ENCODE peak calls at places on chromosomes 16 and 17, in ten cellular contexts. H, I, W, G, P, Q, C, R, U and T are unnamed samples.

GRCh38 chr16:30557397-30557949 is 701 bp downstream of the ZNF764 start:
- DNase-seq in H (no peak), P (no peak), I (no peak), U (no peak), G (no peak), R (no peak), C (no peak), W (no peak), Q (no peak), T (no peak)

GRCh38 chr17:65170839-65171238 is 33.7 kb downstream of the RGS9 start:
- DNase-seq in H (peak; percentile 88), C (no peak), P (peak; percentile 55), R (no peak), G (peak; percentile 55), Q (peak; percentile 72), W (peak; percentile 31), I (no peak), U (peak; percentile 84), T (no peak)

GRCh38 chr16:76035689-76036088 is 241.5 kb upstream of the CNTNAP4 start:
- DNase-seq in G (no peak), W (peak; percentile 6), Q (no peak), H (no peak), P (no peak), C (no peak), R (no peak), U (no peak), I (no peak), T (no peak)

GRCh38 chr17:62968445-62968923 is 2.4 kb downstream of the TANC2 start:
- DNase-seq in C (no peak), Q (no peak), P (peak; percentile 37), R (no peak), I (no peak), H (peak; percentile 90), W (peak; percentile 93), G (peak; percentile 94), U (peak; percentile 72), T (no peak)

GRCh38 chr16:51133130-51133529 is 17.9 kb downstream of the SALL1 start:
- DNase-seq in P (no peak), R (no peak), C (no peak), G (no peak), U (no peak), H (no peak), W (no peak), Q (no peak), I (no peak), T (no peak)

GRCh38 chr16:50399411-50399810 is 30.6 kb upstream of the BRD7 start:
- DNase-seq in C (no peak), G (no peak), W (no peak), P (no peak), Q (no peak), I (no peak), H (no peak), U (no peak), R (no peak), T (peak; percentile 34)

GRCh38 chr17:20187049-20187448 is 177.9 kb downstream of the SPECC1 start:
- DNase-seq in R (no peak), H (no peak), G (peak; percentile 68), W (no peak), U (no peak), I (no peak), Q (no peak), C (no peak), P (no peak), T (no peak)

GRCh38 chr17:36527851-36528250 is 6.8 kb downstream of the MYO19 start:
- DNase-seq in H (no peak), I (no peak), R (no peak), P (no peak), G (no peak), Q (no peak), U (no peak), W (no peak), C (no peak), T (no peak)

GRCh38 chr17:82932146-82933005 is 92.6 kb upstream of the ZNF750 start:
- DNase-seq in U (no peak), R (no peak), G (peak; percentile 86), I (peak; percentile 15), H (peak; percentile 10), P (peak; percentile 15), W (no peak), C (no peak), Q (peak; percentile 39), T (no peak)

GRCh38 chr16:29745126-29745852 is 501 bp downstream of the C16orf54 start:
- DNase-seq in P (no peak), Q (no peak), I (no peak), W (no peak), R (no peak), U (no peak), H (no peak), C (no peak), G (no peak), T (no peak)

GRCh38 chr17:63740464-63741181 is 976 bp downstream of the STRADA start:
- DNase-seq in U (peak; percentile 17), C (no peak), H (peak; percentile 40), G (peak; percentile 6), W (no peak), P (no peak), Q (no peak), I (no peak), R (no peak), T (no peak)

GRCh38 chr16:4376126-4376819 is 4.6 kb downstream of the VASN start:
- DNase-seq in Q (peak; percentile 71), G (peak; percentile 84), U (peak; percentile 90), R (no peak), I (peak; percentile 96), P (peak; percentile 96), H (no peak), W (no peak), C (no peak), T (peak; percentile 97)

GRCh38 chr17:12457493-12457892 is 208.2 kb upstream of the MYOCD start:
- DNase-seq in P (no peak), U (no peak), I (no peak), G (peak; percentile 62), R (no peak), C (no peak), W (no peak), Q (no peak), H (no peak), T (no peak)

GRCh38 chr17:78234261-78234865 is 2.9 kb downstream of the TMEM235 start:
- DNase-seq in R (no peak), W (no peak), I (no peak), P (no peak), H (no peak), G (no peak), U (no peak), C (no peak), Q (no peak), T (no peak)

GRCh38 chr16:68749424-68749823 is 12.3 kb downstream of the CDH1 start:
- DNase-seq in U (peak; percentile 8), Q (no peak), W (peak; percentile 35), C (no peak), P (no peak), G (no peak), H (no peak), I (no peak), R (no peak), T (no peak)

GRCh38 chr17:27630607-27631408 is at the start of gene LGALS9:
- DNase-seq in C (no peak), Q (no peak), I (no peak), R (no peak), W (no peak), H (peak; percentile 31), P (peak; percentile 75), U (peak; percentile 69), G (peak; percentile 38), T (no peak)

GRCh38 chr17:80109713-80110446 is 8.5 kb downstream of the GAA start:
- DNase-seq in H (no peak), R (no peak), Q (peak; percentile 52), I (peak; percentile 21), W (no peak), G (no peak), P (no peak), U (no peak), C (no peak), T (peak; percentile 89)

GRCh38 chr16:54873081-54873480 is 57.6 kb upstream of the IRX5 start:
- DNase-seq in R (no peak), I (no peak), C (no peak), G (no peak), W (no peak), H (no peak), P (no peak), U (no peak), Q (no peak), T (no peak)

GRCh38 chr17:75925912-75926311 is 14.9 kb downstream of the FBF1 start:
- DNase-seq in H (no peak), I (no peak), U (no peak), P (no peak), G (no peak), R (no peak), C (no peak), Q (no peak), W (no peak), T (no peak)
- TF ChIP-seq POLR2A in H (no peak), I (no peak), U (no peak), P (no peak), G (no peak), R (no peak), C (no peak), Q (no peak), W (no peak), T (no peak)

DNA sequence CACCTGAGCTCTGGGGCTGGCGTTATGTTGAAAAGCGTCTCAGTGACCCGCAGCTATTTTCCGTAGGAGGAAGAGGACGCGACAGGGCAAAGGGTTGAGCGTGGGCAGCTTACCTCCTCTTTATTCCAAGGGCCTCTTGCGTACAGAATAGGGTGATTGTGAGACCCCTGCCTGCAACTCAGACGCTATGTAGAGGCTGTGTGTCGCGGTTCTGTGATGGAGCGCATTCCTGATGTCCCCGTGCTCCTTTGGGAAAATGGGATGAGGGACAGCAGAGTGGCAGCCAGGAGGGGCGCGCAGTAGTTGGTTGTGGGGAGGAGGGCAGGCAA is 533 bp upstream of the CDH8 start:
- DNase-seq in U (no peak), G (no peak), H (no peak), P (no peak), Q (no peak), W (no peak), R (no peak), C (no peak), I (no peak), T (no peak)
- H3K4me3 ChIP-seq in U (no peak overlapping the region), G (no peak overlapping the region), H (no peak overlapping the region), P (no peak overlapping the region), Q (no peak overlapping the region), W (no peak overlapping the region), R (no peak overlapping the region), C (no peak overlapping the region), I (no peak overlapping the region), T (no peak overlapping the region)

DNA sequence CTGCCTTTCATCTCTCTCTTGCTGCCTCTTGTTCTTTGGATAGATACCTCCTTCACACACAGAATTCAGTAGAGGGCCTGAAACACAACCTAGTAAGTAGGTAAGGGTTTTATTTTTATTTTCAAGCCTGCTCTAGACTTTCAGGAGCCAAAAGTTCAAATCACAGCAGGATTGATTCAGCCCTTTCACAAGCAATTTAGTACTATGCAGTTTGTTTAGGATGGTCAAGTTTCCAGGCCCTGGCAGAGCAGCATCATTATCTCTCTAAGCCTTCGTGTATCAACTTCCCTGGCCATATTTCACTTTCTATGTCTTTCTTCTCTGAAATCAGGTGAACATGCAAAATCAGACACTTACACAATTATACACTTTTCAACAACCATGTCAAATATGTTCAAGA is 148.8 kb upstream of the CORO6 start:
- DNase-seq in R (no peak), H (no peak), C (no peak), I (no peak), P (no peak), G (no peak), W (no peak), Q (no peak), U (no peak), T (no peak)
- TF ChIP-seq POLR2A in R (no peak), H (no peak), C (no peak), I (no peak), P (no peak), G (no peak), W (no peak), Q (no peak), U (no peak), T (no peak)

GRCh38 chr17:50166518-50167181 is 845 bp downstream of the SGCA start:
- DNase-seq in H (no peak), Q (no peak), U (no peak), C (no peak), G (no peak), I (no peak), P (no peak), W (no peak), R (no peak), T (no peak)
- H3K4me3 ChIP-seq in H (no peak overlapping the region), Q (no peak overlapping the region), U (no peak overlapping the region), C (no peak overlapping the region), G (no peak overlapping the region), I (no peak overlapping the region), P (no peak overlapping the region), W (no peak overlapping the region), R (peak overlapping the region; percentile 26), T (no peak overlapping the region)